ENCODE peak calls at places on chromosomes 11 and 22, in five cellular contexts. One of them, this sample, is unnamed.

GRCh38 chr22:23512738-23513137 is 67.4 kb downstream of the IGLL1 start:
- ATAC-seq in HepG2: no peak
- ATAC-seq in upper lobe of left lung: no peak
- ATAC-seq in K562: no peak
- ATAC-seq in A549: no peak
- ATAC-seq in this sample: no peak

GRCh38 chr11:70567680-70568503 is 169.6 kb downstream of the CTTN start:
- ATAC-seq in HepG2: no peak
- ATAC-seq in upper lobe of left lung: peak; percentile 60
- ATAC-seq in K562: peak; percentile 42
- ATAC-seq in A549: no peak
- ATAC-seq in this sample: peak; percentile 77

GRCh38 chr11:43987384-43988039 is 45.1 kb downstream of the C11orf96 start:
- ATAC-seq in HepG2: no peak
- ATAC-seq in upper lobe of left lung: peak; percentile 73
- ATAC-seq in K562: peak; percentile 23
- ATAC-seq in A549: no peak
- ATAC-seq in this sample: peak; percentile 92

GRCh38 chr11:75265851-75266531 is 25.4 kb downstream of the TPBGL start:
- ATAC-seq in HepG2: peak; percentile 45
- ATAC-seq in upper lobe of left lung: no peak
- ATAC-seq in K562: no peak
- ATAC-seq in A549: no peak
- ATAC-seq in this sample: peak; percentile 34

GRCh38 chr11:1031121-1031899 is 5.2 kb downstream of the MUC6 start:
- ATAC-seq in HepG2: no peak
- ATAC-seq in upper lobe of left lung: no peak
- ATAC-seq in K562: no peak
- ATAC-seq in A549: no peak
- ATAC-seq in this sample: no peak

GRCh38 chr11:46015941-46016340 is 93.5 kb downstream of the LARGE2 start:
- ATAC-seq in HepG2: no peak
- ATAC-seq in upper lobe of left lung: no peak
- ATAC-seq in K562: no peak
- ATAC-seq in A549: no peak
- ATAC-seq in this sample: no peak

GRCh38 chr11:119120639-119121007 is 757 bp upstream of the HINFP start:
- ATAC-seq in HepG2: peak; percentile 11
- ATAC-seq in upper lobe of left lung: no peak
- ATAC-seq in K562: peak; percentile 20
- ATAC-seq in A549: no peak
- ATAC-seq in this sample: no peak

GRCh38 chr22:35838849-35839646 is 121.4 kb downstream of the APOL5 start:
- ATAC-seq in HepG2: no peak
- ATAC-seq in upper lobe of left lung: no peak
- ATAC-seq in K562: no peak
- ATAC-seq in A549: peak; percentile 24
- ATAC-seq in this sample: peak; percentile 44

GRCh38 chr11:128467041-128467440 is 120.3 kb downstream of the ETS1 start:
- ATAC-seq in HepG2: no peak
- ATAC-seq in upper lobe of left lung: no peak
- ATAC-seq in K562: no peak
- ATAC-seq in A549: no peak
- ATAC-seq in this sample: no peak

GRCh38 chr22:35563211-35563610 is 22.6 kb downstream of the RASD2 start:
- ATAC-seq in HepG2: no peak
- ATAC-seq in upper lobe of left lung: no peak
- ATAC-seq in K562: no peak
- ATAC-seq in A549: no peak
- ATAC-seq in this sample: no peak

GRCh38 chr22:39522567-39523300 is 2.4 kb downstream of the ATF4 start:
- ATAC-seq in HepG2: no peak
- ATAC-seq in upper lobe of left lung: no peak
- ATAC-seq in K562: peak; percentile 8
- ATAC-seq in A549: no peak
- ATAC-seq in this sample: no peak

GRCh38 chr11:105042178-105042577 is 3.0 kb downstream of the CARD16 start:
- ATAC-seq in HepG2: no peak
- ATAC-seq in upper lobe of left lung: no peak
- ATAC-seq in K562: no peak
- ATAC-seq in A549: no peak
- ATAC-seq in this sample: no peak

GRCh38 chr22:19970031-19970478 is 28.4 kb upstream of the TXNRD2 start:
- ATAC-seq in HepG2: peak; percentile 6
- ATAC-seq in upper lobe of left lung: no peak
- ATAC-seq in K562: peak; percentile 1
- ATAC-seq in A549: peak; percentile 7
- ATAC-seq in this sample: no peak

GRCh38 chr11:121544956-121545355 is 92.2 kb upstream of the SORL1-AS1 start:
- ATAC-seq in HepG2: no peak
- ATAC-seq in upper lobe of left lung: no peak
- ATAC-seq in K562: no peak
- ATAC-seq in A549: no peak
- ATAC-seq in this sample: no peak

GRCh38 chr11:46296520-46297448 is 19.3 kb downstream of the CREB3L1 start:
- ATAC-seq in HepG2: peak; percentile 63
- ATAC-seq in upper lobe of left lung: no peak
- ATAC-seq in K562: peak; percentile 87
- ATAC-seq in A549: peak; percentile 40
- ATAC-seq in this sample: peak; percentile 23

GRCh38 chr11:78310500-78310909 is 107.1 kb downstream of the GAB2 start:
- ATAC-seq in HepG2: peak; percentile 96
- ATAC-seq in upper lobe of left lung: no peak
- ATAC-seq in K562: no peak
- ATAC-seq in A549: no peak
- ATAC-seq in this sample: peak; percentile 55

GRCh38 chr11:117171007-117171647 is 7.4 kb upstream of the SIDT2 start:
- ATAC-seq in HepG2: no peak
- ATAC-seq in upper lobe of left lung: no peak
- ATAC-seq in K562: peak; percentile 33
- ATAC-seq in A549: no peak
- ATAC-seq in this sample: no peak

GRCh38 chr11:129701706-129702105 is 113.9 kb upstream of the TMEM45B start:
- ATAC-seq in HepG2: no peak
- ATAC-seq in upper lobe of left lung: no peak
- ATAC-seq in K562: no peak
- ATAC-seq in A549: no peak
- ATAC-seq in this sample: no peak

GRCh38 chr11:93497575-93497974 is 45.6 kb downstream of the SMCO4 start:
- ATAC-seq in HepG2: no peak
- ATAC-seq in upper lobe of left lung: no peak
- ATAC-seq in K562: no peak
- ATAC-seq in A549: no peak
- ATAC-seq in this sample: peak; percentile 28

GRCh38 chr11:29260939-29261705 is 755.7 kb downstream of the KCNA4 start:
- ATAC-seq in HepG2: peak; percentile 100
- ATAC-seq in upper lobe of left lung: no peak
- ATAC-seq in K562: no peak
- ATAC-seq in A549: peak; percentile 100
- ATAC-seq in this sample: no peak

GRCh38 chr11:112922606-112923005 is 38.6 kb upstream of the NCAM1 start:
- ATAC-seq in HepG2: no peak
- ATAC-seq in upper lobe of left lung: no peak
- ATAC-seq in K562: no peak
- ATAC-seq in A549: no peak
- ATAC-seq in this sample: no peak

GRCh38 chr11:7603031-7603781 is 70.1 kb downstream of the CYB5R2 start:
- ATAC-seq in HepG2: no peak
- ATAC-seq in upper lobe of left lung: no peak
- ATAC-seq in K562: no peak
- ATAC-seq in A549: no peak
- ATAC-seq in this sample: peak; percentile 40

GRCh38 chr11:119525180-119525854 is 102.3 kb upstream of the THY1 start:
- ATAC-seq in HepG2: no peak
- ATAC-seq in upper lobe of left lung: no peak
- ATAC-seq in K562: no peak
- ATAC-seq in A549: no peak
- ATAC-seq in this sample: no peak

GRCh38 chr11:109914809-109915653 is 178.2 kb upstream of the ZC3H12C start:
- ATAC-seq in HepG2: no peak
- ATAC-seq in upper lobe of left lung: no peak
- ATAC-seq in K562: peak; percentile 75
- ATAC-seq in A549: no peak
- ATAC-seq in this sample: no peak

GRCh38 chr22:22698263-22698750 is 53.9 kb downstream of the GGTLC2 start:
- ATAC-seq in HepG2: no peak
- ATAC-seq in upper lobe of left lung: no peak
- ATAC-seq in K562: no peak
- ATAC-seq in A549: no peak
- ATAC-seq in this sample: no peak

GRCh38 chr11:123122341-123122740 is 60.4 kb upstream of the HSPA8 start:
- ATAC-seq in HepG2: no peak
- ATAC-seq in upper lobe of left lung: peak; percentile 70
- ATAC-seq in K562: no peak
- ATAC-seq in A549: peak; percentile 70
- ATAC-seq in this sample: peak; percentile 96

GRCh38 chr11:10502770-10503169 is 38.2 kb downstream of the RNF141 start:
- ATAC-seq in HepG2: no peak
- ATAC-seq in upper lobe of left lung: peak; percentile 54
- ATAC-seq in K562: no peak
- ATAC-seq in A549: no peak
- ATAC-seq in this sample: peak; percentile 47

GRCh38 chr22:30159082-30159481 is 78.8 kb downstream of the HORMAD2 start:
- ATAC-seq in HepG2: no peak
- ATAC-seq in upper lobe of left lung: no peak
- ATAC-seq in K562: no peak
- ATAC-seq in A549: no peak
- ATAC-seq in this sample: no peak

GRCh38 chr22:22855617-22856308 is 31.9 kb upstream of the IGLL5 start:
- ATAC-seq in HepG2: peak; percentile 97
- ATAC-seq in upper lobe of left lung: peak; percentile 5
- ATAC-seq in K562: peak; percentile 98
- ATAC-seq in A549: peak; percentile 95
- ATAC-seq in this sample: no peak

GRCh38 chr11:47408598-47409439 is 429 bp downstream of the SLC39A13 start:
- ATAC-seq in HepG2: peak; percentile 2
- ATAC-seq in upper lobe of left lung: no peak
- ATAC-seq in K562: peak; percentile 5
- ATAC-seq in A549: peak; percentile 7
- ATAC-seq in this sample: peak; percentile 9

DNA sequence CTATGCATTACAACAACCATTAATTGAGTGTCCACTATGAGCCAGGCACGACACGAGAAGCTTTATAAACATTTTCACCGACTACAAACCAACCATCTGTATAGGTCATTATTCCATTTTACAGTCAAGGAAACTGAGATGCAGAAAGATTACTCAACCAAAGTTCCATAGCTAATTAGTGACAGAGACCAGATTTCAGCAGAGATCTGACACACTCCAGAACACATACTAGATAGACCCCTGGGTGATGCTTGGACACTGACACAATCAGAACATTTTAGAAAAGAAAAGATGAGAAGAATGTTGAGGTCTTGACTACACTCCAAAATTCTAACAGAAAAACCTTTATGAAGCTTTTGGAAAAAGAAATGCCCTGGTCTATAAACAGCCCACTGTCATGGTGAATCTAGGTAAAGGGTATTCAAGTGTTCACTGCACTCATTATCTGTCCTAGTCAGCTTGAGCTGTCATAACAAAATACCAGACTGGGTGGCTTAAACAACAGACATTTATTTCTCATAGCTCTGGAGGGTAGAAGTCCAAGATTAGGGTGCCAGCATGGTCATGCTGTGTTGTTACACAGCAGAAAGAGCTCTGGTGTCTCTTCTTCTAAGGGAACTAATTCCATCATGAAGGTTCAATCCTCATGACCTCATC is 88.9 kb downstream of the RELT start:
- ATAC-seq in HepG2: no peak
- ATAC-seq in upper lobe of left lung: no peak
- ATAC-seq in K562: no peak
- ATAC-seq in A549: no peak
- ATAC-seq in this sample: no peak
- TF ChIP-seq EP300 in HepG2: no peak
- TF ChIP-seq EP300 in upper lobe of left lung: no peak
- TF ChIP-seq EP300 in K562: no peak
- TF ChIP-seq EP300 in A549: no peak
- TF ChIP-seq EP300 in this sample: no peak

GRCh38 chr11:95547974-95548373 is 241.6 kb downstream of the FAM76B start:
- ATAC-seq in HepG2: no peak
- ATAC-seq in upper lobe of left lung: no peak
- ATAC-seq in K562: no peak
- ATAC-seq in A549: no peak
- ATAC-seq in this sample: no peak

GRCh38 chr11:95544095-95544795 is 245.3 kb downstream of the FAM76B start:
- ATAC-seq in HepG2: no peak
- ATAC-seq in upper lobe of left lung: no peak
- ATAC-seq in K562: no peak
- ATAC-seq in A549: no peak
- ATAC-seq in this sample: no peak

GRCh38 chr11:95545116-95545875 is 244.3 kb downstream of the FAM76B start:
- ATAC-seq in HepG2: peak; percentile 66
- ATAC-seq in upper lobe of left lung: no peak
- ATAC-seq in K562: peak; percentile 54
- ATAC-seq in A549: peak; percentile 51
- ATAC-seq in this sample: no peak

GRCh38 chr11:95547186-95547585 is 242.4 kb downstream of the FAM76B start:
- ATAC-seq in HepG2: no peak
- ATAC-seq in upper lobe of left lung: no peak
- ATAC-seq in K562: no peak
- ATAC-seq in A549: no peak
- ATAC-seq in this sample: no peak

DNA sequence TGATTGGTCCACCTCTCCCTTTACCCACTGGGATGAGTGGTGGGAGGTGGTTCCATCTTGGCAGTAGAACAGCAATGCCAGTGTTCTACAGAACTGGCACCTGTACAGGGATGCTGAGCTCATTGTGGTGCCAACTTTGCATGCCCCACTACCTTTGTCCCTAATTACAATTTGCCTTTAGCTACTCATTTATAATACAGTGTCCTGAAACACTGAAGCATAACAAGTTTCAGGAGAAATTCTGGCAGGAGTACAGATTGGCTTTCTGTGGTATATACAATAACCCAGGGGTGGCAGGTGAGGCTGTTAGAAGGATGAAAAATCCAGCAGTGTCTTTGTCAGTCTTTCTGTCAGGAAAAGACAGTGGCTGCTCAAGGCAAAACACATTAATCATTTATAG is 240.3 kb downstream of the FAM76B start:
- ATAC-seq in HepG2: no peak
- ATAC-seq in upper lobe of left lung: no peak
- ATAC-seq in K562: no peak
- ATAC-seq in A549: no peak
- ATAC-seq in this sample: no peak
- TF ChIP-seq EP300 in HepG2: no peak
- TF ChIP-seq EP300 in upper lobe of left lung: no peak
- TF ChIP-seq EP300 in K562: no peak
- TF ChIP-seq EP300 in A549: no peak
- TF ChIP-seq EP300 in this sample: no peak

GRCh38 chr11:26841818-26842457 is 120.1 kb upstream of the SLC5A12 start:
- ATAC-seq in HepG2: no peak
- ATAC-seq in upper lobe of left lung: no peak
- ATAC-seq in K562: no peak
- ATAC-seq in A549: no peak
- ATAC-seq in this sample: peak; percentile 81
- TF ChIP-seq EP300 in HepG2: no peak
- TF ChIP-seq EP300 in upper lobe of left lung: no peak
- TF ChIP-seq EP300 in K562: no peak
- TF ChIP-seq EP300 in A549: no peak
- TF ChIP-seq EP300 in this sample: no peak

GRCh38 chr11:65027213-65028067 is at the start of gene SNX15:
- ATAC-seq in HepG2: peak; percentile 89
- ATAC-seq in upper lobe of left lung: peak; percentile 97
- ATAC-seq in K562: peak; percentile 98
- ATAC-seq in A549: peak; percentile 97
- ATAC-seq in this sample: peak; percentile 97
- TF ChIP-seq EP300 in HepG2: no peak
- TF ChIP-seq EP300 in upper lobe of left lung: no peak
- TF ChIP-seq EP300 in K562: peak; percentile 23
- TF ChIP-seq EP300 in A549: no peak
- TF ChIP-seq EP300 in this sample: no peak

This sample was measured in gastroesophageal sphincter.